ENCODE peak calls at places on chromosomes 16 and 17, in nine cellular contexts. M is dermis blood vessel endothelial cell, I is fibroblast of lung, X is NCI-H748 treated with DMSO at 0.1 percent for 48 hours, J is esophagus squamous epithelium, F is caudate nucleus, Y is left colon, L is cardiac fibroblast, P is mucosa of gallbladder. V is an unnamed sample.

GRCh38 chr17:59892251-59892848 is 393 bp downstream of the TUBD1 start:
- DNase-seq in M (no peak), I (no peak), X (no peak), J (no peak), F (no peak), Y (no peak), L (no peak), P (no peak), V (no peak)

GRCh38 chr17:75783803-75784472 is 668 bp upstream of the UNK start:
- DNase-seq in M (no peak), I (no peak), X (no peak), J (no peak), F (no peak), Y (peak; percentile 57), L (no peak), P (peak; percentile 43), V (no peak)

GRCh38 chr17:82056729-82057621 is 5.3 kb downstream of the GPS1 start:
- DNase-seq in M (no peak), I (no peak), X (no peak), J (no peak), F (no peak), Y (no peak), L (no peak), P (no peak), V (no peak)

GRCh38 chr16:11621920-11622651 is 35.4 kb upstream of the LITAF start:
- DNase-seq in M (no peak), I (peak; percentile 69), X (no peak), J (no peak), F (no peak), Y (no peak), L (no peak), P (no peak), V (no peak)

GRCh38 chr17:17694229-17695081 is 13.2 kb downstream of the RAI1 start:
- DNase-seq in M (peak; percentile 84), I (peak; percentile 60), X (peak; percentile 58), J (no peak), F (peak; percentile 65), Y (peak; percentile 72), L (peak; percentile 70), P (peak; percentile 59), V (no peak)

GRCh38 chr17:79844869-79845600 is 5.8 kb upstream of the CBX4 start:
- DNase-seq in M (peak; percentile 62), I (no peak), X (no peak), J (no peak), F (no peak), Y (peak; percentile 51), L (peak; percentile 35), P (no peak), V (no peak)

GRCh38 chr17:9002236-9002609 is 19.1 kb upstream of the NTN1 start:
- DNase-seq in M (no peak), I (no peak), X (no peak), J (no peak), F (no peak), Y (no peak), L (no peak), P (no peak), V (no peak)

GRCh38 chr17:13362341-13363122 is 239.2 kb downstream of the HS3ST3A1 start:
- DNase-seq in M (no peak), I (peak; percentile 54), X (no peak), J (no peak), F (no peak), Y (no peak), L (no peak), P (no peak), V (no peak)

GRCh38 chr16:50448522-50448921 is 79.7 kb upstream of the BRD7 start:
- DNase-seq in M (no peak), I (no peak), X (no peak), J (no peak), F (no peak), Y (no peak), L (no peak), P (no peak), V (no peak)

GRCh38 chr16:595942-596735 is 6.3 kb downstream of the RAB40C start:
- DNase-seq in M (no peak), I (no peak), X (no peak), J (no peak), F (no peak), Y (no peak), L (no peak), P (peak; percentile 41), V (no peak)

GRCh38 chr17:66272699-66273390 is 29.6 kb upstream of the PRKCA start:
- DNase-seq in M (peak; percentile 54), I (peak; percentile 70), X (no peak), J (no peak), F (no peak), Y (no peak), L (peak; percentile 73), P (no peak), V (no peak)

V was measured in vagina.